ENCODE peak calls at places on chromosomes 1 and 21, in nine cellular contexts. B is pancreas; K is effector memory CD4-positive, alpha-beta T cell; H is left ventricle myocardium inferior; Y is CD4-positive, alpha-beta memory T cell; V is astrocyte; L is mesendoderm; C is kidney epithelial cell; O is endothelial cell of umbilical vein. R is an unnamed sample. For H3K36me3, the result is how much of the 10 kb centered on the place peaks cover.

GRCh38 chr1:21818661-21819060 is 6.6 kb downstream of the LDLRAD2 start:
- DNase-seq in B (no peak), K (no peak), H (peak), Y (peak), V (no peak), L (peak), C (no peak), O (no peak), R (no peak)

GRCh38 chr1:201085902-201086735 is 26.1 kb downstream of the CACNA1S start:
- DNase-seq in B (peak), K (no peak), H (peak), Y (peak), V (no peak), L (peak), C (no peak), O (peak), R (no peak)

GRCh38 chr1:154445040-154445472 is 39.9 kb downstream of the IL6R start:
- DNase-seq in B (no peak), K (no peak), H (no peak), Y (no peak), V (peak), L (peak), C (peak), O (no peak), R (no peak)

GRCh38 chr21:35179990-35180557 is 131.0 kb upstream of the RUNX1 start:
- DNase-seq in B (no peak), K (no peak), H (no peak), Y (no peak), V (peak), L (no peak), C (no peak), O (no peak), R (no peak)

GRCh38 chr1:246680180-246680579 is 44.0 kb upstream of the SCCPDH start:
- DNase-seq in B (no peak), K (no peak), H (no peak), Y (no peak), V (no peak), L (no peak), C (no peak), O (peak), R (no peak)

GRCh38 chr1:228064296-228064695 is 18.2 kb upstream of the ARF1 start:
- DNase-seq in B (no peak), K (no peak), H (no peak), Y (no peak), V (no peak), L (no peak), C (no peak), O (no peak), R (no peak)

GRCh38 chr1:180927841-180928240 is 15.1 kb downstream of the KIAA1614 start:
- DNase-seq in B (no peak), K (no peak), H (no peak), Y (no peak), V (no peak), L (no peak), C (no peak), O (no peak), R (no peak)

GRCh38 chr1:181099152-181100014 is 10.9 kb downstream of the IER5 start:
- DNase-seq in B (no peak), K (no peak), H (no peak), Y (no peak), V (peak), L (peak), C (no peak), O (peak), R (peak)

GRCh38 chr1:107432108-107432507 is 291.3 kb downstream of the NTNG1 start:
- DNase-seq in B (no peak), K (no peak), H (no peak), Y (no peak), V (no peak), L (peak), C (no peak), O (no peak), R (no peak)

GRCh38 chr1:184806296-184806721 is 51.7 kb upstream of the EDEM3 start:
- DNase-seq in B (no peak), K (no peak), H (no peak), Y (no peak), V (no peak), L (no peak), C (no peak), O (no peak), R (no peak)

GRCh38 chr21:40404319-40404906 is 442.5 kb downstream of the DSCAM start:
- DNase-seq in B (no peak), K (no peak), H (no peak), Y (no peak), V (peak), L (no peak), C (no peak), O (no peak), R (no peak)

GRCh38 chr1:36128126-36128904 is 3.3 kb upstream of the COL8A2 start:
- DNase-seq in B (no peak), K (no peak), H (no peak), Y (no peak), V (peak), L (no peak), C (no peak), O (no peak), R (no peak)

GRCh38 chr1:109040627-109041613 is 982 bp downstream of the WDR47 start:
- DNase-seq in B (peak), K (no peak), H (peak), Y (no peak), V (no peak), L (peak), C (no peak), O (peak), R (no peak)

GRCh38 chr1:31786366-31787060 is 22.4 kb upstream of the ADGRB2 start:
- DNase-seq in B (peak), K (no peak), H (no peak), Y (no peak), V (no peak), L (no peak), C (no peak), O (no peak), R (no peak)

GRCh38 chr1:247517795-247518612 is 18.2 kb downstream of the OR2C3 start:
- DNase-seq in B (no peak), K (no peak), H (no peak), Y (no peak), V (no peak), L (no peak), C (no peak), O (no peak), R (no peak)

GRCh38 chr1:112508242-112509004 is at the start of gene WNT2B:
- DNase-seq in B (peak), K (peak), H (no peak), Y (peak), V (no peak), L (peak), C (no peak), O (peak), R (no peak)

GRCh38 chr1:244409648-244410164 is 42.0 kb downstream of the ADSS2 start:
- DNase-seq in B (no peak), K (no peak), H (no peak), Y (no peak), V (no peak), L (no peak), C (no peak), O (no peak), R (no peak)

GRCh38 chr1:244412116-244412639 is 39.5 kb downstream of the ADSS2 start:
- DNase-seq in B (no peak), K (no peak), H (no peak), Y (no peak), V (no peak), L (no peak), C (no peak), O (no peak), R (no peak)

GRCh38 chr1:244400974-244401373 is 50.7 kb downstream of the ADSS2 start:
- DNase-seq in B (no peak), K (no peak), H (no peak), Y (no peak), V (no peak), L (no peak), C (no peak), O (no peak), R (no peak)

GRCh38 chr1:244403431-244403830 is 48.3 kb downstream of the ADSS2 start:
- DNase-seq in B (no peak), K (no peak), H (no peak), Y (no peak), V (no peak), L (no peak), C (no peak), O (no peak), R (no peak)

GRCh38 chr1:244406337-244406736 is 45.4 kb downstream of the ADSS2 start:
- DNase-seq in B (no peak), K (no peak), H (no peak), Y (no peak), V (no peak), L (no peak), C (no peak), O (no peak), R (no peak)
- H3K36me3 ChIP-seq in B (under half), K (half or more), H (half or more), Y (under half), V (under half), L (under half), C (under half), O (under half), R (under half)

GRCh38 chr1:226144045-226144444 is 42.5 kb downstream of the ACBD3 start:
- DNase-seq in B (no peak), K (no peak), H (no peak), Y (no peak), V (no peak), L (no peak), C (no peak), O (no peak), R (no peak)

GRCh38 chr1:226154593-226154992 is 31.9 kb downstream of the ACBD3 start:
- DNase-seq in B (no peak), K (no peak), H (no peak), Y (no peak), V (no peak), L (no peak), C (no peak), O (no peak), R (no peak)

GRCh38 chr1:226148121-226148648 is 38.4 kb downstream of the ACBD3 start:
- DNase-seq in B (no peak), K (no peak), H (no peak), Y (no peak), V (no peak), L (no peak), C (no peak), O (no peak), R (no peak)

GRCh38 chr1:226149806-226150205 is 36.7 kb downstream of the ACBD3 start:
- DNase-seq in B (no peak), K (no peak), H (no peak), Y (no peak), V (no peak), L (peak), C (no peak), O (no peak), R (no peak)
- H3K36me3 ChIP-seq in B (under half), K (half or more), H (half or more), Y (under half), V (half or more), L (under half), C (under half), O (under half), R (under half)

DNA sequence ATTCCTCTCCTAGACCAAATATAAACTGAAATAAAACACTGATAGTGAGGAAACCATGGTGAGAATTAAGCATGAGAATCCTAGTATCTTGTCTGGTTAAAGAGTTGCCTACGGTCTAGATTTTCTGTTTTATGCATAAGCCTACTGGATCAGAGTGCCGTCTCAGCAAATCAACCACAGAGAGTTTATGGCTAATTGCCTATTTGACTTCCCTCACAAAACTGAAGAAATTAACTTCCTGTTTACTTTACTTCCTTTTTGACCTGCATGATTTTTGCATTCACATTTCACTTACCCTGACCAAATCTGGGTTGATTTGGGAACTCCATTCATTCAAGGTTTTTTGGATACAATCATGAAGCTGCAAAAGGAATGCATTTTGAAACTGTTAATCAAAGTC is 5.0 kb downstream of the GCLM start:
- DNase-seq in B (no peak), K (no peak), H (no peak), Y (peak), V (no peak), L (no peak), C (no peak), O (peak), R (no peak)
- H3K36me3 ChIP-seq in B (under half), K (under half), H (under half), Y (under half), V (under half), L (under half), C (under half), O (under half), R (under half)

GRCh38 chr1:53265581-53265980 is 27.3 kb upstream of the MAGOH start:
- DNase-seq in B (no peak), K (no peak), H (no peak), Y (no peak), V (no peak), L (no peak), C (no peak), O (no peak), R (no peak)

GRCh38 chr1:53264048-53264447 is 25.7 kb upstream of the MAGOH start:
- DNase-seq in B (no peak), K (no peak), H (no peak), Y (no peak), V (no peak), L (no peak), C (no peak), O (no peak), R (no peak)

GRCh38 chr1:53259932-53260331 is 21.6 kb upstream of the MAGOH start:
- DNase-seq in B (no peak), K (no peak), H (no peak), Y (no peak), V (no peak), L (no peak), C (no peak), O (no peak), R (no peak)

GRCh38 chr1:53260631-53261247 is 22.4 kb upstream of the MAGOH start:
- DNase-seq in B (no peak), K (no peak), H (no peak), Y (no peak), V (no peak), L (no peak), C (no peak), O (no peak), R (no peak)

GRCh38 chr1:53262000-53262399 is 23.7 kb upstream of the MAGOH start:
- DNase-seq in B (no peak), K (no peak), H (no peak), Y (no peak), V (no peak), L (no peak), C (no peak), O (no peak), R (no peak)
- H3K36me3 ChIP-seq in B (under half), K (half or more), H (under half), Y (under half), V (under half), L (half or more), C (under half), O (under half), R (under half)